ENCODE peak calls at places on chromosome 10, in five cellular contexts. One of them, this sample, is unnamed.

GRCh38 chr10:21687197-21687993 is 153.4 kb downstream of the MLLT10 start:
- DNase-seq in NCI-H1417: no peak
- DNase-seq in lung microvascular endothelial cell: no peak
- DNase-seq in GM06990: no peak
- DNase-seq in left ventricle myocardium superior: no peak
- DNase-seq in this sample: no peak

GRCh38 chr10:128305601-128306345 is 179.6 kb upstream of the MKI67 start:
- DNase-seq in NCI-H1417: no peak
- DNase-seq in lung microvascular endothelial cell: no peak
- DNase-seq in GM06990: no peak
- DNase-seq in left ventricle myocardium superior: no peak
- DNase-seq in this sample: no peak

GRCh38 chr10:110747609-110748464 is 103.7 kb downstream of the RBM20 start:
- DNase-seq in NCI-H1417: no peak
- DNase-seq in lung microvascular endothelial cell: peak; percentile 56
- DNase-seq in GM06990: no peak
- DNase-seq in left ventricle myocardium superior: no peak
- DNase-seq in this sample: peak; percentile 74

GRCh38 chr10:71590786-71591350 is 128.7 kb downstream of the C10orf105 start:
- DNase-seq in NCI-H1417: no peak
- DNase-seq in lung microvascular endothelial cell: no peak
- DNase-seq in GM06990: no peak
- DNase-seq in left ventricle myocardium superior: no peak
- DNase-seq in this sample: no peak

GRCh38 chr10:101089520-101090299 is 27.9 kb downstream of the KAZALD1 start:
- DNase-seq in NCI-H1417: no peak
- DNase-seq in lung microvascular endothelial cell: no peak
- DNase-seq in GM06990: no peak
- DNase-seq in left ventricle myocardium superior: no peak
- DNase-seq in this sample: no peak

GRCh38 chr10:79230563-79231249 is 116.6 kb upstream of the PPIF start:
- DNase-seq in NCI-H1417: no peak
- DNase-seq in lung microvascular endothelial cell: no peak
- DNase-seq in GM06990: no peak
- DNase-seq in left ventricle myocardium superior: no peak
- DNase-seq in this sample: no peak

GRCh38 chr10:89279449-89279869 is 22.4 kb upstream of the IFIT2 start:
- DNase-seq in NCI-H1417: no peak
- DNase-seq in lung microvascular endothelial cell: peak; percentile 93
- DNase-seq in GM06990: no peak
- DNase-seq in left ventricle myocardium superior: no peak
- DNase-seq in this sample: peak; percentile 93

GRCh38 chr10:28593811-28594210 is 60.9 kb downstream of the WAC start:
- DNase-seq in NCI-H1417: no peak
- DNase-seq in lung microvascular endothelial cell: peak; percentile 11
- DNase-seq in GM06990: no peak
- DNase-seq in left ventricle myocardium superior: no peak
- DNase-seq in this sample: no peak

GRCh38 chr10:129741978-129742741 is 221.9 kb downstream of the EBF3 start:
- DNase-seq in NCI-H1417: no peak
- DNase-seq in lung microvascular endothelial cell: no peak
- DNase-seq in GM06990: no peak
- DNase-seq in left ventricle myocardium superior: no peak
- DNase-seq in this sample: no peak

GRCh38 chr10:131421381-131421780 is 109.9 kb upstream of the TCERG1L start:
- DNase-seq in NCI-H1417: no peak
- DNase-seq in lung microvascular endothelial cell: no peak
- DNase-seq in GM06990: no peak
- DNase-seq in left ventricle myocardium superior: no peak
- DNase-seq in this sample: no peak